ENCODE peak calls at places on chromosome 2, in ten cellular contexts. Q is activated B cell treated with CpG ODN at 0.5 μM for 24 hours, H is body of pancreas, Z is mucosa of descending colon, D is endothelial cell, B is progenitor cell of endocrine pancreas, G is Calu3, T is esophagus squamous epithelium, L is mesothelial cell of epicardium, P is ovary. O is an unnamed sample.

GRCh38 chr2:207161247-207161646 is 4.5 kb downstream of the KLF7 start:
- DNase-seq in G (no peak), T (no peak), B (no peak), L (no peak), Q (no peak), D (no peak), Z (no peak), P (no peak), H (no peak), O (no peak)

GRCh38 chr2:63588385-63589147 is at the start of the genes MDH1 and WDPCP:
- DNase-seq in L (peak), Q (peak), H (peak), B (peak), T (peak), Z (peak), G (peak), D (peak), P (peak), O (peak)

GRCh38 chr2:219457784-219458369 is 23.2 kb downstream of the SPEG start:
- DNase-seq in P (no peak), D (no peak), B (no peak), G (no peak), L (no peak), H (no peak), T (no peak), Z (no peak), Q (no peak), O (no peak)

GRCh38 chr2:74985983-74986382 is 27.5 kb downstream of the POLE4 start:
- DNase-seq in L (no peak), G (no peak), B (no peak), H (no peak), Z (no peak), Q (no peak), D (no peak), P (no peak), T (no peak), O (no peak)

GRCh38 chr2:201882353-201883095 is 76.2 kb downstream of the CDK15 start:
- DNase-seq in G (no peak), L (no peak), H (no peak), T (no peak), Z (no peak), Q (no peak), B (no peak), P (no peak), D (peak), O (peak)

GRCh38 chr2:45728458-45728942 is 77.0 kb downstream of the PRKCE start:
- DNase-seq in G (no peak), H (no peak), B (no peak), D (no peak), P (no peak), L (no peak), T (no peak), Q (peak), Z (no peak), O (no peak)

GRCh38 chr2:41698787-41699422 is 348.9 kb upstream of the PKDCC start:
- DNase-seq in B (peak), G (peak), T (no peak), Q (no peak), D (peak), Z (peak), H (peak), L (peak), P (peak), O (no peak)

GRCh38 chr2:118190365-118190916 is 102.2 kb downstream of the INSIG2 start:
- DNase-seq in L (no peak), T (no peak), D (no peak), G (no peak), B (no peak), Z (no peak), H (no peak), Q (no peak), P (no peak), O (no peak)

GRCh38 chr2:204024503-204024902 is 87.9 kb downstream of the ICOS start:
- DNase-seq in L (no peak), Q (no peak), P (no peak), H (no peak), B (no peak), D (peak), G (peak), T (no peak), Z (no peak), O (peak)

GRCh38 chr2:133040175-133040574 is 370.2 kb upstream of the LYPD1 start:
- DNase-seq in B (no peak), L (no peak), D (no peak), H (no peak), Z (no peak), Q (no peak), P (no peak), G (no peak), T (no peak), O (no peak)

GRCh38 chr2:225582355-225583116 is 183.0 kb downstream of the NYAP2 start:
- DNase-seq in Z (no peak), H (no peak), G (no peak), P (no peak), Q (no peak), D (no peak), L (no peak), T (no peak), B (no peak), O (no peak)

DNA sequence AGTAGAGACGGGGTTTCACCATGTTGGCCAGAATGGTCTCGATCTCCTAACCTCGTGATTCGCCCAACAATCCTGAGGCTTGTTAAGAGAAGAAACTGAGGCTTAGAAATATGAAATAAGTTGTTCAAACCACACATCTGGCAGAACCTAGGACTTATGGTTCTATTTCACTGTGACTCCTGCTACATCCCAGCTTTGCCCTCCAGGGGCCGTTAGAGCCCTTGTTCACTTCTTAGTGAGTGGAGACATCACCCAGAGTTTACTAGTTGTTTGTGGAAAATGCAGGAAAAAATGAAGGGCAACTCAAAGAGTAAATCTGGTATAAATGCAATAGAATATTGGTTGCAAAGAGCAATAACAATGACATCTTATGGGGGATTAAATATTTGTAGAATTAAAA is 43.9 kb downstream of the MARCHF4 start:
- DNase-seq in Z (no peak), H (no peak), T (no peak), D (no peak), B (no peak), P (no peak), Q (no peak), L (no peak), G (no peak), O (no peak)
- TF ChIP-seq CTCF in Z (no peak), H (no peak), T (no peak), D (no peak), B (no peak), P (no peak), Q (no peak), L (no peak), G (no peak), O (peak)

GRCh38 chr2:46971914-46972313 is 56.3 kb upstream of the MCFD2 start:
- DNase-seq in H (no peak), Z (no peak), P (no peak), B (no peak), Q (no peak), G (no peak), D (no peak), T (no peak), L (no peak), O (no peak)

GRCh38 chr2:46970334-46971288 is 55.0 kb upstream of the MCFD2 start:
- DNase-seq in B (no peak), H (peak), Z (peak), L (no peak), G (peak), T (no peak), D (no peak), Q (no peak), P (no peak), O (peak)

GRCh38 chr2:46974174-46974573 is 58.6 kb upstream of the MCFD2 start:
- DNase-seq in Q (no peak), Z (no peak), B (no peak), L (no peak), G (no peak), D (no peak), H (no peak), P (no peak), T (no peak), O (no peak)

GRCh38 chr2:46973687-46974086 is 58.1 kb upstream of the MCFD2 start:
- DNase-seq in G (no peak), B (no peak), L (no peak), T (no peak), P (no peak), Z (no peak), H (no peak), D (no peak), Q (no peak), O (no peak)

GRCh38 chr2:46972438-46972837 is 56.8 kb upstream of the MCFD2 start:
- DNase-seq in H (no peak), Q (no peak), D (no peak), B (no peak), Z (no peak), P (no peak), G (no peak), L (no peak), T (no peak), O (no peak)
- TF ChIP-seq CTCF in H (no peak), Q (no peak), D (no peak), B (no peak), Z (no peak), P (no peak), G (no peak), L (no peak), T (no peak), O (no peak)

DNA sequence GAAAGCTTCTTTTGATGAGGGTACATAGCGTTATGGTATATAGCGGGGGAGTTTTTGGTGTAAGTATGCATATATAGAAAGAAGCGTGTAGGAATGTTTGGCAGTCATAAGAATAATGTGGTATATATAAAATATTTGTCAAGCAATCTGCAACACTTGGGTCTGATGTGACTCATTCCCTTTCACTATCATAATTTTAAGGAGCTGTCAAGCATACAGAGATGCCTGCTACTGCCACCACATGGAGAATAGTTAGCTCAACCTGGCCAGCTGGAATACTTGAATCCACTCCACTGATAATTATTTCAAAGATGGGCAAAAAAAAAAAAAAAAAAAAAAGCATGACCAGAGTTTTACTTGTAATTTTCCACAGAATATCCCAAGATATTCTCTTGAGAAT is 559.8 kb upstream of the REG3G start:
- DNase-seq in G (no peak), Z (no peak), B (no peak), D (no peak), L (no peak), Q (no peak), T (no peak), H (no peak), P (no peak), O (no peak)
- TF ChIP-seq CTCF in G (no peak), Z (no peak), B (no peak), D (no peak), L (no peak), Q (no peak), T (no peak), H (no peak), P (no peak), O (no peak)

GRCh38 chr2:217085543-217085942 is 225.7 kb upstream of the TNP1 start:
- DNase-seq in Z (no peak), H (no peak), D (no peak), P (no peak), L (no peak), Q (no peak), T (no peak), G (no peak), B (no peak), O (peak)
- TF ChIP-seq CTCF in Z (no peak), H (no peak), D (no peak), P (no peak), L (no peak), Q (no peak), T (no peak), G (no peak), B (no peak), O (peak)

DNA sequence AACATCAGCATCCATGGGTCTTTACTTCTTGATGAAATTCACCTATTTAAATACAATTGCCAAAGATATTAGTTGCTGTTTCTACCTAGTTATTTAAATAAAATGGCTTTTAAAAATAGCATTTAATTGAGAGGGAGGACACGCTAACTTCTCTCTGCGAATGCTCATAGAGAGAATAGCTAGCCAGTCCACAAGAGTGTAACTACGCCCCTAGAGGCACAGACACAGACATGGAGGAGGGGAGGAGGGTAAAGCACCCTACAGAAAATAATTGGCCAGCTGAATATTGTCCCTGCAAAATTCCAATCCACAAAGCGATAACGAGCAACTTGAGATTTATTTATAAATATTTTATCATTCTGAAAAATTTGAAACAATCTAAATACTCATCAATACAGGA is 97.0 kb upstream of the PAPOLG start:
- DNase-seq in Z (no peak), L (no peak), B (no peak), G (no peak), H (no peak), D (no peak), Q (no peak), T (no peak), P (no peak), O (no peak)
- TF ChIP-seq CTCF in Z (no peak), L (no peak), B (no peak), G (no peak), H (no peak), D (no peak), Q (no peak), T (no peak), P (no peak), O (no peak)

DNA sequence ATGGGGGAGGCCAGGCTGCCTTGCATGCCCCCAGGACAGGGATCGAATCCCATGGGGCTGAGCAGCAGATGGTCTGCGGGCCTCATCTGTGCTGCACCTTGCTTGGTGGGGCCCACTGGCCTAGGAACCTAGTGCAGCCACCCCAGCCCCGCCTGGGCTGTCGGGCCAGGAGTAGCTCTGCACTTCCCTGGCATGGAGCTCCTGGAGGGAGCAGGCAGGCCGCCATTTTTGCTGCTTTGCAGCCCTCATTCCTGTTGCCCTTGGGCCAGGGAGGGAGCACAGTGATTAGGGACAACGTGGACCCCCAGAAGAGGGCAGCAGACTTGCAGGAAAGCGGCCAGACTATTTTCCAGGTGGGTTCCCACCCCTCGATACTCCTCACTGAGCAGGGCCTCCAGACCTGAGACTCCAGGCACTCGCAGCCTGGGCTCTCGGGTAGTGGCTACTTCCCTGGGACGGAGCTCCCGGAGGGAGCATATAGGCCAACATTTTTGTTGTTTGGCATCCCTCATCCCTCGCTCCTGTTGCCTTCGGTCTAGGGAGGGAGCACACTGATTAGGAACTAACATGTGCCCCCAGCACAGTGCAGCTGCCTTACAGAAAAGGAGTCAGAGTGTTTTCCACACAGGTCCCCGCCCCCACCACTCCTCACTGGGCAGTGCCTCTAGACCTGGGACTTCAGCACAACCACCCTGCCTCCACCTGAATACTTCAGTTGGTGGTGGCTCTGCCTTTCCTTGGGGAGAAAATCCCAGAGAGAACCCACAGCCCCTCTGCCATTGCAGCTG is 99.5 kb downstream of the MAIP1 start:
- DNase-seq in Z (no peak), G (no peak), B (peak), Q (no peak), P (no peak), D (peak), T (no peak), H (no peak), L (no peak), O (no peak)
- TF ChIP-seq CTCF in Z (no peak), G (no peak), B (peak), Q (no peak), P (no peak), D (no peak), T (no peak), H (no peak), L (no peak), O (no peak)

GRCh38 chr2:177124371-177124770 is 88.2 kb upstream of the HNRNPA3 start:
- DNase-seq in H (no peak), Q (no peak), B (no peak), D (no peak), L (no peak), Z (no peak), G (no peak), T (no peak), P (no peak), O (no peak)

GRCh38 chr2:177118636-177119035 is 94.0 kb upstream of the HNRNPA3 start:
- DNase-seq in P (no peak), Z (no peak), L (no peak), T (no peak), G (no peak), D (no peak), B (no peak), Q (no peak), H (no peak), O (no peak)

GRCh38 chr2:177127821-177128220 is 84.8 kb upstream of the HNRNPA3 start:
- DNase-seq in G (no peak), T (no peak), P (no peak), D (no peak), Q (no peak), H (no peak), L (no peak), Z (no peak), B (no peak), O (no peak)

GRCh38 chr2:177119099-177119498 is 93.5 kb upstream of the HNRNPA3 start:
- DNase-seq in D (no peak), P (no peak), Z (no peak), Q (no peak), H (no peak), G (no peak), L (no peak), T (no peak), B (no peak), O (no peak)

DNA sequence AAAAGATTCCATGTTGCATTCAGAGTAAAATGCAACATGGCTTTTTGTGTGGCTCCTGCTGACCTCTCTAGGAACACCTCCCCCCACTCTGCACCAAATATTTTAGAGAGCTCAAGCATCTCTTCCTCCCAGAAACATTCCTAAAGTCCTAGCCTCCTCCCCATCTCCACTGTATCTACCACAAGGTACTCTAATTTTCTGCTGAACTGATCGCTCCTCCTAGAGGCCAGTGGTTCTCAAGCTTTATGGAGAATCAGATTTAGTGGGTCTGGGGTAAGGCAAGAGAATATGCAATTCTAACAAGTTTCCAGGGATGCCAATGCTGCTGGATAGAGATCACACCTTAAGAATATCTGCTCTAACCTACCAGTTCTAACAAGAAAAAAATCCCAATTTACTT is 89.5 kb upstream of the HNRNPA3 start:
- DNase-seq in Q (no peak), B (no peak), H (no peak), D (no peak), G (no peak), T (no peak), Z (no peak), P (no peak), L (no peak), O (no peak)
- TF ChIP-seq CTCF in Q (no peak), B (no peak), H (no peak), D (no peak), G (no peak), T (no peak), Z (no peak), P (no peak), L (no peak), O (no peak)

O was measured in AG10803.